ENCODE peak calls at places on chromosomes 16 and 17, in five cellular contexts. L is mucosa of descending colon, P is GM10248, S is fibroblast of the aortic adventitia, V is astrocyte of the cerebellum. I is an unnamed sample.

GRCh38 chr16:1046271-1046955 is 26.1 kb upstream of the SSTR5 start:
- DNase-seq in L (no peak), P (no peak), S (no peak), V (no peak), I (no peak)

GRCh38 chr17:38729886-38730525 is at the start of gene CISD3:
- DNase-seq in L (peak), P (peak), S (peak), V (no peak), I (peak)

GRCh38 chr16:85568519-85568918 is 44.6 kb upstream of the GSE1 start:
- DNase-seq in L (peak), P (no peak), S (no peak), V (no peak), I (no peak)

GRCh38 chr16:78990309-78990701 is 610.2 kb downstream of the MAF start:
- DNase-seq in L (no peak), P (no peak), S (no peak), V (no peak), I (no peak)

GRCh38 chr17:81252336-81253329 is 13.5 kb downstream of the NDUFAF8 start:
- DNase-seq in L (no peak), P (no peak), S (no peak), V (no peak), I (no peak)

GRCh38 chr16:57871457-57871856 is 69.2 kb upstream of the KIFC3 start:
- DNase-seq in L (no peak), P (no peak), S (peak), V (no peak), I (no peak)

GRCh38 chr16:65111306-65111705 is 10.6 kb downstream of the CDH11 start:
- DNase-seq in L (peak), P (no peak), S (no peak), V (no peak), I (no peak)

GRCh38 chr17:47720754-47721533 is 12.1 kb upstream of the TBX21 start:
- DNase-seq in L (no peak), P (peak), S (no peak), V (no peak), I (peak)

GRCh38 chr16:84737658-84738057 is 37.9 kb downstream of the USP10 start:
- DNase-seq in L (peak), P (no peak), S (no peak), V (no peak), I (no peak)

GRCh38 chr16:4654946-4655590 is 30.4 kb downstream of the MGRN1 start:
- DNase-seq in L (no peak), P (no peak), S (no peak), V (no peak), I (no peak)

DNA sequence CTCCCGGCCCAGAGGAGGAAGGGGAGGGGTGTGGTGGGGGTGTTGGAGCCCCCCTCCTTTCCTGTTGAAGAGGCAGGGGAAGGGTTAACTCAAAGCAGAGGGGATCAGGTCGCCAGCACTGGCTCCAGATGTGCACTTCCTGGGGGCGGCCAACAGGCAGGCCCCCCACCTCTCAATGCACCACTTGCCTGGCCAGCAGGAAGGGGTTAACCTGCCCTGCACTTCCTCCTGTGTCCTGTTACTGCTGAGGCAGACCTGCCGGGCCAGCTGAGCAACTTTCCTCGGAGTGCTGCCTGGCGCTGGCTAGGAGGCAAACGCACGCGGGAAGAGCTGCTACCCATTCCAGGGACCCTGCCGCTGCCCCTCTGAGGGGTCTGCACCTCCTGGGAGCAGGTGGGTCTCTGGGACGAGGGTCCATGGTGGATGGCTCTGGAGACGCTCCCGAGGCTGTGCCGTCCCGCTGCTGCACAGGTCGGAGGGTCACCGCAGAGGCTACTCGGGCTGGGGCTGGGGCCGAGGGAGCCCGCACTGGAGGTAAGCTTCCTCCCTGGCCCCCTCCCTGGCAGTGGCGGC is at the start of gene EPN3:
- DNase-seq in L (peak), P (no peak), S (no peak), V (no peak), I (no peak)
- TF ChIP-seq CTCF in L (no peak), P (no peak), S (no peak), V (no peak), I (no peak)

DNA sequence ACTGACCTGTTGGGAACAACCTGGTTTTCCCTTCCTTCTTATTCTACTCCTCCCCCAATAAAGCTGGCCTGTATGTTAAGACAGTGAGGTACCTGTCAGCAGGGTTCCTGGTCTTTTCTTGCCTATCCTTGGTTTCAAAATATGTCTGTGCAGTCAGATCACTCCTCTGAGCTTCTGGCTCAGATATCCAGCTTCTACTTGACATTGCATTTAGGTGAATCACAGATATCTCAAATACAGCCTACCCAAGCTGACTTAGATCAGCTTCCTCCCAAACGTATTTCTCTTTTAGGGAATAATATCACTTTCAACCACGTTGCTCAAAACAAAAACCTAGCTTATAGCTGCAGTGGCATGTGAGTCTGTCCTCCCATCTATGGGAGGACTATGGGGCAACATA is 48.7 kb downstream of the TEX14 start:
- DNase-seq in L (no peak), P (no peak), S (peak), V (peak), I (no peak)
- TF ChIP-seq CTCF in L (no peak), P (no peak), S (no peak), V (no peak), I (no peak)

DNA sequence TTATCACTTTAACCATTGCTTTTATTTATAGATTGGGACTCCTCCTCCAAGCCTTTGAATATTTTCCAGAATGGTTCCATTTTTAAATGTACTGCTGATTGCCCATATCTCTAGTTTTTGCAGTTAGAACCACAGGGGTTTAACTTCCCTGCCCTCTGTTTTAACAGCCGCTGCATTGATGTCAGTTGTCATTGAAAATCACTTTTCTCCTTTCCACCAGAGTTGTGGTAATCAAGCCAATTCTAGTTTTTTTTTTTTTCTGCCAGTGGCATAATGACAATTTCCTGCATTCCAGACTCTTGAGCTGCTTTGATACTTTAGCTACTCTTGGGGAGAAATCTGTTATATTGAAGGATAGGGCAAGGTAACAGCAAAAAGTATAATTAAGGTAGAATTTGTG is 91.5 kb downstream of the HS3ST4 start:
- DNase-seq in L (no peak), P (no peak), S (no peak), V (no peak), I (no peak)
- TF ChIP-seq CTCF in L (no peak), P (no peak), S (no peak), V (no peak), I (no peak)

DNA sequence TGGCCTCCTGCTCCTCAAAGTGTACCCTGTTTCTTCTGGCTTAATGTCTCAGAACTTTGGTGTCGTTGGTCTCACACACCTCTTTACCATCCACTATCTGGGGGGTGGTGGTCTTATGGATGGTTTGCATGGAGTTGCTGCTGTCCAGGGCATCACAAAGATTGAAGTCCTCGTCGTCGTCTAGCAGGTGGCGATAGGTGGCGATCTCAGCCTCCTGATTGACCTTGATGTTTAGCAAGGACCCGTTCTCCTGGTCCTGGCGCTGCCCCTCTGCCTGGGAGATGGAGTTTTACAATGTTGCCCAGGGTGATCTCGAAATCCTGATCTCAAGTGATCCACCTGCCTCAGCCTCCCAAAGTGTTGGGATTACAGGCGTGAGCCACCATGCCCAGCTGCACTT is 31.1 kb upstream of the HELZ start:
- DNase-seq in L (no peak), P (no peak), S (no peak), V (no peak), I (no peak)
- TF ChIP-seq CTCF in L (no peak), P (no peak), S (no peak), V (no peak), I (no peak)

GRCh38 chr17:283911-284675 is 68.5 kb downstream of the RPH3AL start:
- DNase-seq in L (peak), P (no peak), S (no peak), V (no peak), I (no peak)
- TF ChIP-seq CTCF in L (no peak), P (no peak), S (no peak), V (no peak), I (no peak)

GRCh38 chr17:76887809-76888208 is 19.6 kb downstream of the MGAT5B start:
- DNase-seq in L (no peak), P (no peak), S (no peak), V (no peak), I (no peak)
- TF ChIP-seq CTCF in L (no peak), P (no peak), S (no peak), V (peak), I (peak)

GRCh38 chr17:41578971-41579370 is 7.1 kb upstream of the KRT9 start:
- DNase-seq in L (no peak), P (no peak), S (no peak), V (no peak), I (no peak)

GRCh38 chr17:41578538-41578937 is 6.7 kb upstream of the KRT9 start:
- DNase-seq in L (no peak), P (no peak), S (no peak), V (no peak), I (no peak)

GRCh38 chr17:41580244-41580575 is 6.5 kb downstream of the KRT14 start:
- DNase-seq in L (no peak), P (no peak), S (no peak), V (no peak), I (no peak)

GRCh38 chr17:41580651-41581365 is 5.9 kb downstream of the KRT14 start:
- DNase-seq in L (no peak), P (no peak), S (no peak), V (no peak), I (no peak)

GRCh38 chr17:41579484-41580243 is 7.0 kb downstream of the KRT14 start:
- DNase-seq in L (peak), P (peak), S (peak), V (peak), I (peak)
- TF ChIP-seq CTCF in L (peak), P (peak), S (peak), V (peak), I (peak)

GRCh38 chr16:81449241-81449640 is 4.6 kb downstream of the CMIP start:
- DNase-seq in L (no peak), P (no peak), S (no peak), V (no peak), I (no peak)
- TF ChIP-seq CTCF in L (no peak), P (no peak), S (no peak), V (no peak), I (no peak)